ENCODE peak calls at places on chromosomes 4 and X, in four cellular contexts. One of them, this sample, is unnamed.

GRCh38 chrX:17833954-17834353 is 27.1 kb downstream of the RAI2 start:
- DNase-seq in K562: no peak
- DNase-seq in HepG2: no peak
- DNase-seq in GM12878: no peak
- DNase-seq in this sample: no peak

GRCh38 chrX:1679238-1679637 is 64.4 kb downstream of the ASMT start:
- DNase-seq in K562: no peak
- DNase-seq in HepG2: no peak
- DNase-seq in GM12878: no peak
- DNase-seq in this sample: no peak

GRCh38 chrX:109934935-109935334 is 68.0 kb upstream of the TMEM164 start:
- DNase-seq in K562: no peak
- DNase-seq in HepG2: no peak
- DNase-seq in GM12878: no peak
- DNase-seq in this sample: no peak

GRCh38 chrX:44873415-44874270 is 655 bp downstream of the KDM6A start:
- DNase-seq in K562: peak
- DNase-seq in HepG2: no peak
- DNase-seq in GM12878: no peak
- DNase-seq in this sample: peak

GRCh38 chrX:151004085-151004484 is 20.9 kb downstream of the HMGB3 start:
- DNase-seq in K562: no peak
- DNase-seq in HepG2: peak
- DNase-seq in GM12878: no peak
- DNase-seq in this sample: no peak

GRCh38 chr4:80097395-80098177 is 24.6 kb upstream of the ANTXR2 start:
- DNase-seq in K562: no peak
- DNase-seq in HepG2: no peak
- DNase-seq in GM12878: no peak
- DNase-seq in this sample: no peak

GRCh38 chr4:89357346-89357745 is 49.7 kb upstream of the GPRIN3 start:
- DNase-seq in K562: no peak
- DNase-seq in HepG2: no peak
- DNase-seq in GM12878: no peak
- DNase-seq in this sample: no peak

GRCh38 chr4:25351777-25352421 is 25.2 kb upstream of the ANAPC4 start:
- DNase-seq in K562: no peak
- DNase-seq in HepG2: no peak
- DNase-seq in GM12878: no peak
- DNase-seq in this sample: no peak

GRCh38 chr4:130359537-130359936 is 1263.6 kb downstream of the C4orf33 start:
- DNase-seq in K562: no peak
- DNase-seq in HepG2: peak
- DNase-seq in GM12878: no peak
- DNase-seq in this sample: no peak

GRCh38 chrX:11164433-11164832 is 53.3 kb downstream of the HCCS start:
- DNase-seq in K562: no peak
- DNase-seq in HepG2: no peak
- DNase-seq in GM12878: no peak
- DNase-seq in this sample: no peak

GRCh38 chrX:23820235-23820782 is 37.3 kb downstream of the SAT1 start:
- DNase-seq in K562: no peak
- DNase-seq in HepG2: no peak
- DNase-seq in GM12878: no peak
- DNase-seq in this sample: no peak

GRCh38 chr4:57023104-57023503 is 44.4 kb downstream of the POLR2B start:
- DNase-seq in K562: no peak
- DNase-seq in HepG2: no peak
- DNase-seq in GM12878: no peak
- DNase-seq in this sample: no peak

GRCh38 chr4:122874194-122874593 is 47.6 kb downstream of the FGF2 start:
- DNase-seq in K562: no peak
- DNase-seq in HepG2: peak
- DNase-seq in GM12878: no peak
- DNase-seq in this sample: no peak

GRCh38 chrX:48683411-48683982 is at the start of gene WAS:
- DNase-seq in K562: no peak
- DNase-seq in HepG2: no peak
- DNase-seq in GM12878: peak
- DNase-seq in this sample: no peak

GRCh38 chr4:150816491-150816890 is 198.6 kb downstream of the LRBA start:
- DNase-seq in K562: no peak
- DNase-seq in HepG2: no peak
- DNase-seq in GM12878: no peak
- DNase-seq in this sample: no peak

GRCh38 chrX:44872319-44872816 is 620 bp upstream of the KDM6A start:
- DNase-seq in K562: peak
- DNase-seq in HepG2: no peak
- DNase-seq in GM12878: no peak
- DNase-seq in this sample: peak

GRCh38 chr4:40292313-40292759 is 42.8 kb upstream of the CHRNA9 start:
- DNase-seq in K562: peak
- DNase-seq in HepG2: no peak
- DNase-seq in GM12878: no peak
- DNase-seq in this sample: no peak

GRCh38 chr4:70734168-70734954 is 12.6 kb downstream of the RUFY3 start:
- DNase-seq in K562: no peak
- DNase-seq in HepG2: peak
- DNase-seq in GM12878: peak
- DNase-seq in this sample: no peak

GRCh38 chr4:121734576-121734975 is 30.4 kb downstream of the SMIM43 start:
- DNase-seq in K562: no peak
- DNase-seq in HepG2: no peak
- DNase-seq in GM12878: no peak
- DNase-seq in this sample: no peak

GRCh38 chrX:48908600-48908999 is 2.8 kb downstream of the SLC35A2 start:
- DNase-seq in K562: no peak
- DNase-seq in HepG2: no peak
- DNase-seq in GM12878: no peak
- DNase-seq in this sample: no peak

GRCh38 chrX:55279832-55280231 is 15.1 kb upstream of the PAGE3 start:
- DNase-seq in K562: no peak
- DNase-seq in HepG2: no peak
- DNase-seq in GM12878: no peak
- DNase-seq in this sample: no peak

GRCh38 chr4:122346036-122346435 is 32.8 kb upstream of the ADAD1 start:
- DNase-seq in K562: no peak
- DNase-seq in HepG2: no peak
- DNase-seq in GM12878: no peak
- DNase-seq in this sample: no peak

GRCh38 chr4:99679204-99679603 is 21.6 kb upstream of the C4orf54 start:
- DNase-seq in K562: no peak
- DNase-seq in HepG2: no peak
- DNase-seq in GM12878: no peak
- DNase-seq in this sample: no peak
- TF ChIP-seq CREM in K562: no peak
- TF ChIP-seq CREM in HepG2: no peak
- TF ChIP-seq CREM in GM12878: no peak
- TF ChIP-seq CREM in this sample: no peak

GRCh38 chr4:15013585-15013984 is 11.3 kb downstream of the CPEB2 start:
- DNase-seq in K562: no peak
- DNase-seq in HepG2: no peak
- DNase-seq in GM12878: no peak
- DNase-seq in this sample: no peak
- TF ChIP-seq ETV6 in K562: no peak
- TF ChIP-seq ETV6 in HepG2: no peak
- TF ChIP-seq ETV6 in GM12878: no peak
- TF ChIP-seq ETV6 in this sample: no peak

GRCh38 chrX:80747832-80748231 is 61.8 kb downstream of the BRWD3 start:
- DNase-seq in K562: no peak
- DNase-seq in HepG2: no peak
- DNase-seq in GM12878: no peak
- DNase-seq in this sample: no peak
- TF ChIP-seq CREM in K562: no peak
- TF ChIP-seq CREM in HepG2: no peak
- TF ChIP-seq CREM in GM12878: no peak
- TF ChIP-seq CREM in this sample: no peak

GRCh38 chr4:81519428-81519775 is 47.7 kb upstream of the RASGEF1B start:
- DNase-seq in K562: no peak
- DNase-seq in HepG2: no peak
- DNase-seq in GM12878: no peak
- DNase-seq in this sample: no peak
- TF ChIP-seq ETV6 in K562: no peak
- TF ChIP-seq ETV6 in HepG2: no peak
- TF ChIP-seq ETV6 in GM12878: no peak
- TF ChIP-seq ETV6 in this sample: no peak

GRCh38 chr4:94650690-94651089 is 107.1 kb upstream of the BMPR1B start:
- DNase-seq in K562: no peak
- DNase-seq in HepG2: no peak
- DNase-seq in GM12878: no peak
- DNase-seq in this sample: no peak
- TF ChIP-seq CREM in K562: no peak
- TF ChIP-seq CREM in HepG2: no peak
- TF ChIP-seq CREM in GM12878: no peak
- TF ChIP-seq CREM in this sample: no peak